ENCODE peak calls at places on chromosomes 11 and 22, in six cellular contexts. One of them, this sample, is unnamed.
A peak's percentile ranks its signal among the peaks of the same experiment; 100 is the strongest.

GRCh38 chr11:115884800-115885445 is 380.7 kb upstream of the CADM1 start:
- DNase-seq in GM13977: no peak
- DNase-seq in esophagus squamous epithelium: no peak
- DNase-seq in GM06990: no peak
- DNase-seq in neural crest cell: no peak
- DNase-seq in pancreas: no peak
- DNase-seq in this sample: no peak

GRCh38 chr11:80285076-80285790 is 844.4 kb upstream of the TENM4 start:
- DNase-seq in GM13977: no peak
- DNase-seq in esophagus squamous epithelium: no peak
- DNase-seq in GM06990: no peak
- DNase-seq in neural crest cell: no peak
- DNase-seq in pancreas: no peak
- DNase-seq in this sample: no peak

GRCh38 chr11:128232588-128232987 is 354.8 kb downstream of the ETS1 start:
- DNase-seq in GM13977: no peak
- DNase-seq in esophagus squamous epithelium: no peak
- DNase-seq in GM06990: no peak
- DNase-seq in neural crest cell: no peak
- DNase-seq in pancreas: no peak
- DNase-seq in this sample: no peak

GRCh38 chr11:65814960-65815565 is 18.7 kb upstream of the SNX32 start:
- DNase-seq in GM13977: no peak
- DNase-seq in esophagus squamous epithelium: no peak
- DNase-seq in GM06990: no peak
- DNase-seq in neural crest cell: no peak
- DNase-seq in pancreas: no peak
- DNase-seq in this sample: no peak

GRCh38 chr11:2193099-2193886 is 21.7 kb upstream of the TH start:
- DNase-seq in GM13977: no peak
- DNase-seq in esophagus squamous epithelium: no peak
- DNase-seq in GM06990: no peak
- DNase-seq in neural crest cell: no peak
- DNase-seq in pancreas: no peak
- DNase-seq in this sample: no peak

GRCh38 chr11:65742353-65742752 is 21.8 kb upstream of the RNASEH2C start:
- DNase-seq in GM13977: no peak
- DNase-seq in esophagus squamous epithelium: no peak
- DNase-seq in GM06990: no peak
- DNase-seq in neural crest cell: no peak
- DNase-seq in pancreas: no peak
- DNase-seq in this sample: no peak

GRCh38 chr22:50599816-50600454 is 658 bp upstream of the MAPK8IP2 start:
- DNase-seq in GM13977: peak; percentile 89
- DNase-seq in esophagus squamous epithelium: no peak
- DNase-seq in GM06990: no peak
- DNase-seq in neural crest cell: peak; percentile 76
- DNase-seq in pancreas: peak; percentile 55
- DNase-seq in this sample: peak; percentile 85

GRCh38 chr11:32225491-32226285 is 134.8 kb downstream of the RCN1 start:
- DNase-seq in GM13977: no peak
- DNase-seq in esophagus squamous epithelium: no peak
- DNase-seq in GM06990: no peak
- DNase-seq in neural crest cell: no peak
- DNase-seq in pancreas: no peak
- DNase-seq in this sample: no peak

GRCh38 chr11:44058275-44058674 is 7.8 kb upstream of the ACCS start:
- DNase-seq in GM13977: no peak
- DNase-seq in esophagus squamous epithelium: no peak
- DNase-seq in GM06990: no peak
- DNase-seq in neural crest cell: no peak
- DNase-seq in pancreas: peak; percentile 26
- DNase-seq in this sample: no peak

GRCh38 chr11:16301462-16301861 is 54.9 kb downstream of the SOX6 start:
- DNase-seq in GM13977: no peak
- DNase-seq in esophagus squamous epithelium: no peak
- DNase-seq in GM06990: no peak
- DNase-seq in neural crest cell: no peak
- DNase-seq in pancreas: no peak
- DNase-seq in this sample: no peak

GRCh38 chr11:2562181-2562581 is 117.4 kb downstream of the KCNQ1 start:
- DNase-seq in GM13977: no peak
- DNase-seq in esophagus squamous epithelium: no peak
- DNase-seq in GM06990: no peak
- DNase-seq in neural crest cell: peak; percentile 66
- DNase-seq in pancreas: peak; percentile 30
- DNase-seq in this sample: no peak

GRCh38 chr11:1202154-1202775 is 20.6 kb upstream of the MUC5B start:
- DNase-seq in GM13977: no peak
- DNase-seq in esophagus squamous epithelium: no peak
- DNase-seq in GM06990: peak; percentile 6
- DNase-seq in neural crest cell: no peak
- DNase-seq in pancreas: no peak
- DNase-seq in this sample: no peak

GRCh38 chr11:4891996-4892640 is 10.4 kb downstream of the OR51T1 start:
- DNase-seq in GM13977: no peak
- DNase-seq in esophagus squamous epithelium: no peak
- DNase-seq in GM06990: no peak
- DNase-seq in neural crest cell: no peak
- DNase-seq in pancreas: no peak
- DNase-seq in this sample: no peak
- TF ChIP-seq CTCF in GM13977: no peak
- TF ChIP-seq CTCF in esophagus squamous epithelium: no peak
- TF ChIP-seq CTCF in GM06990: no peak
- TF ChIP-seq CTCF in neural crest cell: peak; percentile 30
- TF ChIP-seq CTCF in pancreas: no peak
- TF ChIP-seq CTCF in this sample: no peak

GRCh38 chr11:71302534-71302909 is 50.1 kb upstream of the SHANK2 start:
- DNase-seq in GM13977: no peak
- DNase-seq in esophagus squamous epithelium: no peak
- DNase-seq in GM06990: no peak
- DNase-seq in neural crest cell: no peak
- DNase-seq in pancreas: no peak
- DNase-seq in this sample: no peak

GRCh38 chr11:71304045-71304444 is 51.7 kb upstream of the SHANK2 start:
- DNase-seq in GM13977: no peak
- DNase-seq in esophagus squamous epithelium: no peak
- DNase-seq in GM06990: no peak
- DNase-seq in neural crest cell: no peak
- DNase-seq in pancreas: no peak
- DNase-seq in this sample: no peak

GRCh38 chr11:71301858-71302533 is 49.6 kb upstream of the SHANK2 start:
- DNase-seq in GM13977: no peak
- DNase-seq in esophagus squamous epithelium: no peak
- DNase-seq in GM06990: no peak
- DNase-seq in neural crest cell: no peak
- DNase-seq in pancreas: no peak
- DNase-seq in this sample: no peak

GRCh38 chr11:71304491-71304890 is 52.1 kb upstream of the SHANK2 start:
- DNase-seq in GM13977: no peak
- DNase-seq in esophagus squamous epithelium: no peak
- DNase-seq in GM06990: no peak
- DNase-seq in neural crest cell: no peak
- DNase-seq in pancreas: no peak
- DNase-seq in this sample: no peak

DNA sequence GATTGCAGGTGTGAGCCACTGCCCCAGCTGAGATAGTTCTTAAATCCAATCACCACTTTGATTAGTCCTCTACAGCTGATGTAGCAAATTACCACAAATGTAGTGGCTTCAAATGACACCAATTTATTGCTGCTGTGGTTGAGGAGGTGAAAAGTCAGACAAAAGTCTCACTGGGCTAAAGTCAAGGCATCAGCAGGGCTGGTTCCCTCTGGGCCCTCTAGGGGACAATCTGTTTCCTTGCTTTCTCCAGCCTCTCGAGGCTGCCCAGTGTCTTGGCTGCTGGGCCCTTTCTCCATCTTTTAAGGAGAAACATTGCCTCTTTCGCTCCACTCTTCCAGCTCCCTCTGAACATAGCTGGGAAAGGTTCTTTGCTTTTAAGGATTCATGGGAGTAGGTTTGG is 50.5 kb upstream of the SHANK2 start:
- DNase-seq in GM13977: no peak
- DNase-seq in esophagus squamous epithelium: no peak
- DNase-seq in GM06990: no peak
- DNase-seq in neural crest cell: no peak
- DNase-seq in pancreas: no peak
- DNase-seq in this sample: no peak
- TF ChIP-seq CTCF in GM13977: no peak
- TF ChIP-seq CTCF in esophagus squamous epithelium: no peak
- TF ChIP-seq CTCF in GM06990: no peak
- TF ChIP-seq CTCF in neural crest cell: no peak
- TF ChIP-seq CTCF in pancreas: no peak
- TF ChIP-seq CTCF in this sample: no peak

GRCh38 chr11:102669664-102670063 is 35.9 kb downstream of the MMP27 start:
- DNase-seq in GM13977: no peak
- DNase-seq in esophagus squamous epithelium: no peak
- DNase-seq in GM06990: no peak
- DNase-seq in neural crest cell: no peak
- DNase-seq in pancreas: no peak
- DNase-seq in this sample: no peak

GRCh38 chr11:102661040-102661439 is 35.9 kb upstream of the MMP20 start:
- DNase-seq in GM13977: no peak
- DNase-seq in esophagus squamous epithelium: no peak
- DNase-seq in GM06990: no peak
- DNase-seq in neural crest cell: no peak
- DNase-seq in pancreas: no peak
- DNase-seq in this sample: no peak

GRCh38 chr11:102664001-102664752 is 39.0 kb upstream of the MMP20 start:
- DNase-seq in GM13977: no peak
- DNase-seq in esophagus squamous epithelium: no peak
- DNase-seq in GM06990: no peak
- DNase-seq in neural crest cell: no peak
- DNase-seq in pancreas: no peak
- DNase-seq in this sample: no peak

GRCh38 chr11:102662607-102663006 is 37.5 kb upstream of the MMP20 start:
- DNase-seq in GM13977: no peak
- DNase-seq in esophagus squamous epithelium: no peak
- DNase-seq in GM06990: no peak
- DNase-seq in neural crest cell: no peak
- DNase-seq in pancreas: no peak
- DNase-seq in this sample: no peak

GRCh38 chr11:102666331-102666957 is 39.1 kb downstream of the MMP27 start:
- DNase-seq in GM13977: peak; percentile 43
- DNase-seq in esophagus squamous epithelium: no peak
- DNase-seq in GM06990: no peak
- DNase-seq in neural crest cell: peak; percentile 3
- DNase-seq in pancreas: peak; percentile 25
- DNase-seq in this sample: peak; percentile 50
- TF ChIP-seq CTCF in GM13977: peak; percentile 85
- TF ChIP-seq CTCF in esophagus squamous epithelium: peak; percentile 64
- TF ChIP-seq CTCF in GM06990: peak; percentile 89
- TF ChIP-seq CTCF in neural crest cell: peak; percentile 86
- TF ChIP-seq CTCF in pancreas: peak; percentile 58
- TF ChIP-seq CTCF in this sample: peak; percentile 85

DNA sequence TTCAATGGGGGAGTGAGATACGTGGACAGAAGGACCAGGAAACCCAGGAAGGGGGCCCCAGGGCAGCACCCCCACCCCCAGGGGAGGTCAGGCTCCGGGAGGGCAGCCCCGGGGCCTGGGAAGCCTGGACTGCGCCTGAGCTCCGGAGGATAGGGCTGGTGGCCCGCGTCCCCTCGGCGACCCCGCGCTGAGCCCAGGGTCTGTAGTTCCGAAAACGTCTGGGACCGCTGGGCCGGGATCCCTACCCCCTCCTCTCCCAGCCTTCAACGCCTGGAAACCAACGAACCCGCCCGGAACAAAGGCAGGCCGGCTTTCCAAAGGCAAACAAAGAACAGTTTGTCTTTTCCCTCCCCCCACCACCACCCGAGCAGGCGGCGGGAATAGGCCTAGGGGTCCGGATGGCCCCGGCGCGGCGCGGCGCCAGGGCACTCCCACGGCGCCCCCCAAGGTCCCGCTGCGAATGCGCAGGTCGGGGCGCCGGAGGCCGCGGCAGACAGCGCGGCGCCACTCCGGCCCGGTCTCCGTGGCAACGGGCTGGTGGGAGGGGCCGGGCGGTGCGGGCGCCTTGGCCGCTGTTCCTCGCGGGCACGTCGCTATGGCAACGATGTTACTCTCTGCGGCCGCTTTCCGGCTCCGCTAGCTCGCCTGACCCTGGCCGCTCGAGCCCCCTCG is 58.5 kb downstream of the IGLL1 start:
- DNase-seq in GM13977: peak; percentile 97
- DNase-seq in esophagus squamous epithelium: no peak
- DNase-seq in GM06990: peak; percentile 80
- DNase-seq in neural crest cell: peak; percentile 93
- DNase-seq in pancreas: peak; percentile 89
- DNase-seq in this sample: peak; percentile 86
- TF ChIP-seq CTCF in GM13977: no peak
- TF ChIP-seq CTCF in esophagus squamous epithelium: no peak
- TF ChIP-seq CTCF in GM06990: no peak
- TF ChIP-seq CTCF in neural crest cell: peak; percentile 31
- TF ChIP-seq CTCF in pancreas: no peak
- TF ChIP-seq CTCF in this sample: no peak

DNA sequence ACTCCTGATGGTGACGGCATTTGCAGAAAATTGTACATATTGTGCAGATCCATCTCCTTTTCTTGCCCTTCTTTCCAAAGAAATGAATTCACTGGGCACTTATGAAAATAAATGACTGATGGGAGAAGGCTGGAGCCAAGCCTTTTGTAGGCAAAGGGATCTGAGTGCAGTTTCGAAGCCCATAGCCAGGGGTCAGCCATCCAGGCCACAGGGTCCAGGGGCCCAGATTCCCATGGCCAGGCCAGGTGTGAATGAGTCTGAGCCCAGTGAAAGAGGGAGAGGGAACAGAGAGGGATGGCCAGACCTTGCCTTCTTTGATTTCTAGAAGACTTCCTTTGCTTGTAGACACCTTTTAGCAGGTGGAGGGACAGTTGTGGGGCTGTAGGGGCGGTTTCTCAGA is 209.1 kb downstream of the KIRREL3 start:
- DNase-seq in GM13977: no peak
- DNase-seq in esophagus squamous epithelium: no peak
- DNase-seq in GM06990: no peak
- DNase-seq in neural crest cell: no peak
- DNase-seq in pancreas: no peak
- DNase-seq in this sample: no peak
- TF ChIP-seq CTCF in GM13977: no peak
- TF ChIP-seq CTCF in esophagus squamous epithelium: no peak
- TF ChIP-seq CTCF in GM06990: no peak
- TF ChIP-seq CTCF in neural crest cell: no peak
- TF ChIP-seq CTCF in pancreas: no peak
- TF ChIP-seq CTCF in this sample: no peak